ENCODE peak calls at places on chromosomes 5 and 9, in five cellular contexts. One of them, this sample, is unnamed.

GRCh38 chr9:135898634-135899407 is 8.5 kb downstream of the CAMSAP1 start:
- DNase-seq in astrocyte of the spinal cord: peak
- DNase-seq in WTC11: no peak
- DNase-seq in AG08395: peak
- DNase-seq in activated T-helper 1 cell treated with anti-CD3 and anti-CD28 coated beads, Interleukin-2, amount 50 U/mL, for 16 hours: no peak
- DNase-seq in this sample: no peak

GRCh38 chr5:86075139-86075538 is 542.6 kb upstream of the COX7C start:
- DNase-seq in astrocyte of the spinal cord: no peak
- DNase-seq in WTC11: no peak
- DNase-seq in AG08395: no peak
- DNase-seq in activated T-helper 1 cell treated with anti-CD3 and anti-CD28 coated beads, Interleukin-2, amount 50 U/mL, for 16 hours: no peak
- DNase-seq in this sample: no peak

GRCh38 chr9:80664327-80665210 is 1024.8 kb downstream of the TLE1 start:
- DNase-seq in astrocyte of the spinal cord: peak
- DNase-seq in WTC11: no peak
- DNase-seq in AG08395: no peak
- DNase-seq in activated T-helper 1 cell treated with anti-CD3 and anti-CD28 coated beads, Interleukin-2, amount 50 U/mL, for 16 hours: no peak
- DNase-seq in this sample: no peak

GRCh38 chr5:77086611-77087483 is at the start of gene ZBED3:
- DNase-seq in astrocyte of the spinal cord: peak
- DNase-seq in WTC11: peak
- DNase-seq in AG08395: peak
- DNase-seq in activated T-helper 1 cell treated with anti-CD3 and anti-CD28 coated beads, Interleukin-2, amount 50 U/mL, for 16 hours: no peak
- DNase-seq in this sample: peak

GRCh38 chr5:68398146-68398812 is 182.7 kb downstream of the PIK3R1 start:
- DNase-seq in astrocyte of the spinal cord: no peak
- DNase-seq in WTC11: no peak
- DNase-seq in AG08395: no peak
- DNase-seq in activated T-helper 1 cell treated with anti-CD3 and anti-CD28 coated beads, Interleukin-2, amount 50 U/mL, for 16 hours: no peak
- DNase-seq in this sample: no peak

GRCh38 chr5:142023836-142024235 is 11.0 kb upstream of the GNPDA1 start:
- DNase-seq in astrocyte of the spinal cord: no peak
- DNase-seq in WTC11: no peak
- DNase-seq in AG08395: no peak
- DNase-seq in activated T-helper 1 cell treated with anti-CD3 and anti-CD28 coated beads, Interleukin-2, amount 50 U/mL, for 16 hours: no peak
- DNase-seq in this sample: no peak

GRCh38 chr9:41229408-41230401 is 40.6 kb upstream of the ZNG1F start:
- DNase-seq in astrocyte of the spinal cord: peak
- DNase-seq in WTC11: peak
- DNase-seq in AG08395: peak
- DNase-seq in activated T-helper 1 cell treated with anti-CD3 and anti-CD28 coated beads, Interleukin-2, amount 50 U/mL, for 16 hours: no peak
- DNase-seq in this sample: peak

GRCh38 chr5:143521891-143522290 is 118.4 kb upstream of the NR3C1 start:
- DNase-seq in astrocyte of the spinal cord: no peak
- DNase-seq in WTC11: no peak
- DNase-seq in AG08395: no peak
- DNase-seq in activated T-helper 1 cell treated with anti-CD3 and anti-CD28 coated beads, Interleukin-2, amount 50 U/mL, for 16 hours: no peak
- DNase-seq in this sample: no peak

GRCh38 chr5:15106530-15107283 is 235.1 kb upstream of the ANKH start:
- DNase-seq in astrocyte of the spinal cord: no peak
- DNase-seq in WTC11: no peak
- DNase-seq in AG08395: no peak
- DNase-seq in activated T-helper 1 cell treated with anti-CD3 and anti-CD28 coated beads, Interleukin-2, amount 50 U/mL, for 16 hours: no peak
- DNase-seq in this sample: no peak

GRCh38 chr9:128553695-128554094 is 1.3 kb downstream of the SPTAN1 start:
- DNase-seq in astrocyte of the spinal cord: peak
- DNase-seq in WTC11: no peak
- DNase-seq in AG08395: no peak
- DNase-seq in activated T-helper 1 cell treated with anti-CD3 and anti-CD28 coated beads, Interleukin-2, amount 50 U/mL, for 16 hours: no peak
- DNase-seq in this sample: no peak

GRCh38 chr9:95742821-95743220 is 132.7 kb upstream of the ERCC6L2 start:
- DNase-seq in astrocyte of the spinal cord: no peak
- DNase-seq in WTC11: no peak
- DNase-seq in AG08395: no peak
- DNase-seq in activated T-helper 1 cell treated with anti-CD3 and anti-CD28 coated beads, Interleukin-2, amount 50 U/mL, for 16 hours: no peak
- DNase-seq in this sample: no peak

GRCh38 chr5:171115519-171115918 is 193.5 kb upstream of the TLX3 start:
- DNase-seq in astrocyte of the spinal cord: no peak
- DNase-seq in WTC11: no peak
- DNase-seq in AG08395: no peak
- DNase-seq in activated T-helper 1 cell treated with anti-CD3 and anti-CD28 coated beads, Interleukin-2, amount 50 U/mL, for 16 hours: no peak
- DNase-seq in this sample: no peak

GRCh38 chr9:37271679-37272078 is 150.8 kb upstream of the GRHPR start:
- DNase-seq in astrocyte of the spinal cord: no peak
- DNase-seq in WTC11: no peak
- DNase-seq in AG08395: no peak
- DNase-seq in activated T-helper 1 cell treated with anti-CD3 and anti-CD28 coated beads, Interleukin-2, amount 50 U/mL, for 16 hours: no peak
- DNase-seq in this sample: no peak

GRCh38 chr5:123285122-123286011 is 137.8 kb downstream of the CEP120 start:
- DNase-seq in astrocyte of the spinal cord: peak
- DNase-seq in WTC11: peak
- DNase-seq in AG08395: peak
- DNase-seq in activated T-helper 1 cell treated with anti-CD3 and anti-CD28 coated beads, Interleukin-2, amount 50 U/mL, for 16 hours: no peak
- DNase-seq in this sample: peak

GRCh38 chr9:107336718-107337360 is 53.8 kb downstream of the RAD23B start:
- DNase-seq in astrocyte of the spinal cord: peak
- DNase-seq in WTC11: no peak
- DNase-seq in AG08395: peak
- DNase-seq in activated T-helper 1 cell treated with anti-CD3 and anti-CD28 coated beads, Interleukin-2, amount 50 U/mL, for 16 hours: no peak
- DNase-seq in this sample: no peak

GRCh38 chr5:33929925-33930690 is 6.1 kb upstream of the RXFP3 start:
- DNase-seq in astrocyte of the spinal cord: no peak
- DNase-seq in WTC11: no peak
- DNase-seq in AG08395: no peak
- DNase-seq in activated T-helper 1 cell treated with anti-CD3 and anti-CD28 coated beads, Interleukin-2, amount 50 U/mL, for 16 hours: no peak
- DNase-seq in this sample: no peak

GRCh38 chr9:133539434-133539833 is 4.9 kb downstream of the ADAMTSL2 start:
- DNase-seq in astrocyte of the spinal cord: no peak
- DNase-seq in WTC11: no peak
- DNase-seq in AG08395: no peak
- DNase-seq in activated T-helper 1 cell treated with anti-CD3 and anti-CD28 coated beads, Interleukin-2, amount 50 U/mL, for 16 hours: no peak
- DNase-seq in this sample: no peak

GRCh38 chr9:106820866-106821265 is 42.1 kb upstream of the ZNF462 start:
- DNase-seq in astrocyte of the spinal cord: no peak
- DNase-seq in WTC11: no peak
- DNase-seq in AG08395: no peak
- DNase-seq in activated T-helper 1 cell treated with anti-CD3 and anti-CD28 coated beads, Interleukin-2, amount 50 U/mL, for 16 hours: no peak
- DNase-seq in this sample: no peak

GRCh38 chr5:173090626-173091025 is 34.5 kb downstream of the CREBRF start:
- DNase-seq in astrocyte of the spinal cord: no peak
- DNase-seq in WTC11: no peak
- DNase-seq in AG08395: no peak
- DNase-seq in activated T-helper 1 cell treated with anti-CD3 and anti-CD28 coated beads, Interleukin-2, amount 50 U/mL, for 16 hours: no peak
- DNase-seq in this sample: no peak

GRCh38 chr5:110401881-110402280 is 324.6 kb downstream of the TMEM232 start:
- DNase-seq in astrocyte of the spinal cord: no peak
- DNase-seq in WTC11: no peak
- DNase-seq in AG08395: peak
- DNase-seq in activated T-helper 1 cell treated with anti-CD3 and anti-CD28 coated beads, Interleukin-2, amount 50 U/mL, for 16 hours: no peak
- DNase-seq in this sample: no peak

GRCh38 chr9:133477992-133478850 is 678 bp downstream of the SLC2A6 start:
- DNase-seq in astrocyte of the spinal cord: no peak
- DNase-seq in WTC11: no peak
- DNase-seq in AG08395: peak
- DNase-seq in activated T-helper 1 cell treated with anti-CD3 and anti-CD28 coated beads, Interleukin-2, amount 50 U/mL, for 16 hours: no peak
- DNase-seq in this sample: no peak

GRCh38 chr9:130110166-130110565 is 56.5 kb downstream of the GPR107 start:
- DNase-seq in astrocyte of the spinal cord: no peak
- DNase-seq in WTC11: no peak
- DNase-seq in AG08395: no peak
- DNase-seq in activated T-helper 1 cell treated with anti-CD3 and anti-CD28 coated beads, Interleukin-2, amount 50 U/mL, for 16 hours: no peak
- DNase-seq in this sample: peak

GRCh38 chr5:10420468-10420867 is 21.2 kb upstream of the ROPN1L start:
- DNase-seq in astrocyte of the spinal cord: no peak
- DNase-seq in WTC11: no peak
- DNase-seq in AG08395: no peak
- DNase-seq in activated T-helper 1 cell treated with anti-CD3 and anti-CD28 coated beads, Interleukin-2, amount 50 U/mL, for 16 hours: no peak
- DNase-seq in this sample: no peak

GRCh38 chr9:95783426-95783975 is 92.0 kb upstream of the ERCC6L2 start:
- DNase-seq in astrocyte of the spinal cord: peak
- DNase-seq in WTC11: no peak
- DNase-seq in AG08395: no peak
- DNase-seq in activated T-helper 1 cell treated with anti-CD3 and anti-CD28 coated beads, Interleukin-2, amount 50 U/mL, for 16 hours: no peak
- DNase-seq in this sample: no peak

GRCh38 chr9:93962041-93962440 is 6.9 kb upstream of the BARX1 start:
- DNase-seq in astrocyte of the spinal cord: no peak
- DNase-seq in WTC11: no peak
- DNase-seq in AG08395: no peak
- DNase-seq in activated T-helper 1 cell treated with anti-CD3 and anti-CD28 coated beads, Interleukin-2, amount 50 U/mL, for 16 hours: no peak
- DNase-seq in this sample: no peak

GRCh38 chr9:33466565-33467495 is 6.9 kb downstream of the NOL6 start:
- DNase-seq in astrocyte of the spinal cord: peak
- DNase-seq in WTC11: peak
- DNase-seq in AG08395: peak
- DNase-seq in activated T-helper 1 cell treated with anti-CD3 and anti-CD28 coated beads, Interleukin-2, amount 50 U/mL, for 16 hours: peak
- DNase-seq in this sample: peak

GRCh38 chr9:34428325-34428958 is 29.9 kb downstream of the FAM219A start:
- DNase-seq in astrocyte of the spinal cord: peak
- DNase-seq in WTC11: no peak
- DNase-seq in AG08395: no peak
- DNase-seq in activated T-helper 1 cell treated with anti-CD3 and anti-CD28 coated beads, Interleukin-2, amount 50 U/mL, for 16 hours: no peak
- DNase-seq in this sample: no peak